ENCODE peak calls at places on chromosomes 2 and 18, in eight cellular contexts. One of them, this sample, is unnamed.

GRCh38 chr2:203893386-203893785 is 25.8 kb downstream of the CTLA4 start:
- DNase-seq in Peyer's patch: no peak
- DNase-seq in sigmoid colon: peak; percentile 85
- DNase-seq in esophagus squamous epithelium: no peak
- DNase-seq in body of pancreas: no peak
- DNase-seq in tibial nerve: no peak
- DNase-seq in H1: no peak
- DNase-seq in heart left ventricle: peak; percentile 56
- DNase-seq in this sample: no peak

GRCh38 chr2:43420310-43420903 is 175.4 kb downstream of the THADA start:
- DNase-seq in Peyer's patch: no peak
- DNase-seq in sigmoid colon: no peak
- DNase-seq in esophagus squamous epithelium: no peak
- DNase-seq in body of pancreas: no peak
- DNase-seq in tibial nerve: no peak
- DNase-seq in H1: no peak
- DNase-seq in heart left ventricle: no peak
- DNase-seq in this sample: no peak

GRCh38 chr2:694174-694573 is 17.0 kb upstream of the TMEM18 start:
- DNase-seq in Peyer's patch: no peak
- DNase-seq in sigmoid colon: no peak
- DNase-seq in esophagus squamous epithelium: no peak
- DNase-seq in body of pancreas: no peak
- DNase-seq in tibial nerve: no peak
- DNase-seq in H1: no peak
- DNase-seq in heart left ventricle: no peak
- DNase-seq in this sample: no peak

GRCh38 chr2:101223814-101224231 is 28.9 kb upstream of the CNOT11 start:
- DNase-seq in Peyer's patch: peak; percentile 75
- DNase-seq in sigmoid colon: no peak
- DNase-seq in esophagus squamous epithelium: no peak
- DNase-seq in body of pancreas: no peak
- DNase-seq in tibial nerve: no peak
- DNase-seq in H1: no peak
- DNase-seq in heart left ventricle: no peak
- DNase-seq in this sample: no peak

GRCh38 chr2:205768341-205768740 is 86.0 kb downstream of the NRP2 start:
- DNase-seq in Peyer's patch: no peak
- DNase-seq in sigmoid colon: peak; percentile 94
- DNase-seq in esophagus squamous epithelium: no peak
- DNase-seq in body of pancreas: no peak
- DNase-seq in tibial nerve: no peak
- DNase-seq in H1: no peak
- DNase-seq in heart left ventricle: no peak
- DNase-seq in this sample: no peak

GRCh38 chr2:219440388-219441256 is 6.0 kb downstream of the SPEG start:
- DNase-seq in Peyer's patch: no peak
- DNase-seq in sigmoid colon: no peak
- DNase-seq in esophagus squamous epithelium: no peak
- DNase-seq in body of pancreas: no peak
- DNase-seq in tibial nerve: no peak
- DNase-seq in H1: no peak
- DNase-seq in heart left ventricle: no peak
- DNase-seq in this sample: no peak

GRCh38 chr2:134727385-134727784 is 8.6 kb upstream of the TMEM163 start:
- DNase-seq in Peyer's patch: no peak
- DNase-seq in sigmoid colon: no peak
- DNase-seq in esophagus squamous epithelium: no peak
- DNase-seq in body of pancreas: peak; percentile 36
- DNase-seq in tibial nerve: no peak
- DNase-seq in H1: no peak
- DNase-seq in heart left ventricle: no peak
- DNase-seq in this sample: peak; percentile 71

GRCh38 chr2:200442471-200442870 is 67.4 kb downstream of the KCTD18 start:
- DNase-seq in Peyer's patch: no peak
- DNase-seq in sigmoid colon: no peak
- DNase-seq in esophagus squamous epithelium: no peak
- DNase-seq in body of pancreas: no peak
- DNase-seq in tibial nerve: no peak
- DNase-seq in H1: no peak
- DNase-seq in heart left ventricle: no peak
- DNase-seq in this sample: no peak

GRCh38 chr2:75221872-75222271 is 22.6 kb upstream of the TACR1 start:
- DNase-seq in Peyer's patch: no peak
- DNase-seq in sigmoid colon: no peak
- DNase-seq in esophagus squamous epithelium: no peak
- DNase-seq in body of pancreas: no peak
- DNase-seq in tibial nerve: no peak
- DNase-seq in H1: no peak
- DNase-seq in heart left ventricle: no peak
- DNase-seq in this sample: no peak

GRCh38 chr18:50697509-50697908 is 122.3 kb downstream of the MRO start:
- DNase-seq in Peyer's patch: no peak
- DNase-seq in sigmoid colon: peak; percentile 26
- DNase-seq in esophagus squamous epithelium: no peak
- DNase-seq in body of pancreas: no peak
- DNase-seq in tibial nerve: no peak
- DNase-seq in H1: no peak
- DNase-seq in heart left ventricle: no peak
- DNase-seq in this sample: no peak

GRCh38 chr18:6578686-6579085 is 150.8 kb upstream of the ARHGAP28 start:
- DNase-seq in Peyer's patch: no peak
- DNase-seq in sigmoid colon: no peak
- DNase-seq in esophagus squamous epithelium: no peak
- DNase-seq in body of pancreas: no peak
- DNase-seq in tibial nerve: no peak
- DNase-seq in H1: no peak
- DNase-seq in heart left ventricle: no peak
- DNase-seq in this sample: no peak

GRCh38 chr2:118844261-118845004 is 3.0 kb downstream of the EN1 start:
- DNase-seq in Peyer's patch: peak; percentile 21
- DNase-seq in sigmoid colon: no peak
- DNase-seq in esophagus squamous epithelium: no peak
- DNase-seq in body of pancreas: no peak
- DNase-seq in tibial nerve: no peak
- DNase-seq in H1: no peak
- DNase-seq in heart left ventricle: no peak
- DNase-seq in this sample: no peak

GRCh38 chr18:60189840-60190239 is 182.7 kb downstream of the MC4R start:
- DNase-seq in Peyer's patch: no peak
- DNase-seq in sigmoid colon: no peak
- DNase-seq in esophagus squamous epithelium: no peak
- DNase-seq in body of pancreas: no peak
- DNase-seq in tibial nerve: no peak
- DNase-seq in H1: no peak
- DNase-seq in heart left ventricle: no peak
- DNase-seq in this sample: no peak

GRCh38 chr2:64858541-64859031 is 130.6 kb upstream of the SLC1A4 start:
- DNase-seq in Peyer's patch: no peak
- DNase-seq in sigmoid colon: peak; percentile 70
- DNase-seq in esophagus squamous epithelium: no peak
- DNase-seq in body of pancreas: no peak
- DNase-seq in tibial nerve: no peak
- DNase-seq in H1: no peak
- DNase-seq in heart left ventricle: no peak
- DNase-seq in this sample: no peak

GRCh38 chr2:197939787-197940186 is 135.4 kb downstream of the PLCL1 start:
- DNase-seq in Peyer's patch: no peak
- DNase-seq in sigmoid colon: no peak
- DNase-seq in esophagus squamous epithelium: no peak
- DNase-seq in body of pancreas: no peak
- DNase-seq in tibial nerve: no peak
- DNase-seq in H1: no peak
- DNase-seq in heart left ventricle: no peak
- DNase-seq in this sample: no peak

GRCh38 chr2:232562515-232563151 is 12.1 kb downstream of the EIF4E2 start:
- DNase-seq in Peyer's patch: no peak
- DNase-seq in sigmoid colon: no peak
- DNase-seq in esophagus squamous epithelium: no peak
- DNase-seq in body of pancreas: no peak
- DNase-seq in tibial nerve: no peak
- DNase-seq in H1: no peak
- DNase-seq in heart left ventricle: no peak
- DNase-seq in this sample: no peak

GRCh38 chr2:232568161-232568560 is 17.7 kb downstream of the EIF4E2 start:
- DNase-seq in Peyer's patch: no peak
- DNase-seq in sigmoid colon: no peak
- DNase-seq in esophagus squamous epithelium: no peak
- DNase-seq in body of pancreas: no peak
- DNase-seq in tibial nerve: no peak
- DNase-seq in H1: no peak
- DNase-seq in heart left ventricle: peak; percentile 29
- DNase-seq in this sample: no peak

DNA sequence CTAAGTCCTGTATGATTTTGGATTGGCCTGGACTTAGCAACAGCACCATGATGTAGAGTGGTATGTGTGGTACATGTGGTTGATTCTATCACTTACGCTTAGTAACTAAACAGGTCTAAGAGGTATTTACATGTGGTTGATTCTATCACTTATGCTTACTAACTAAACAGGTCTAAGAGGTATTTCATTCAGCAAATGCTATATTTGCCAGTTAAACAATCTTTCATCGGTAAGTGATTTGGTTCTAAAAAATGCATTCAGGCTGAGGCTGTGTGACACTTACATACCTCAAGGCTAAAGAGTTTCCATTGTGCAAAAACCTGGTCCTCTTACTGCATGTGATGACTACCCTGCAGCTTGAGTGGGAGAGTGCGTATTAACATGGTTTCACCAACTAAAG is 13.1 kb downstream of the EIF4E2 start:
- DNase-seq in Peyer's patch: no peak
- DNase-seq in sigmoid colon: no peak
- DNase-seq in esophagus squamous epithelium: no peak
- DNase-seq in body of pancreas: no peak
- DNase-seq in tibial nerve: no peak
- DNase-seq in H1: no peak
- DNase-seq in heart left ventricle: no peak
- DNase-seq in this sample: no peak
- TF ChIP-seq POLR2A in Peyer's patch: no peak
- TF ChIP-seq POLR2A in sigmoid colon: no peak
- TF ChIP-seq POLR2A in esophagus squamous epithelium: no peak
- TF ChIP-seq POLR2A in body of pancreas: no peak
- TF ChIP-seq POLR2A in tibial nerve: no peak
- TF ChIP-seq POLR2A in H1: no peak
- TF ChIP-seq POLR2A in heart left ventricle: no peak
- TF ChIP-seq POLR2A in this sample: no peak

DNA sequence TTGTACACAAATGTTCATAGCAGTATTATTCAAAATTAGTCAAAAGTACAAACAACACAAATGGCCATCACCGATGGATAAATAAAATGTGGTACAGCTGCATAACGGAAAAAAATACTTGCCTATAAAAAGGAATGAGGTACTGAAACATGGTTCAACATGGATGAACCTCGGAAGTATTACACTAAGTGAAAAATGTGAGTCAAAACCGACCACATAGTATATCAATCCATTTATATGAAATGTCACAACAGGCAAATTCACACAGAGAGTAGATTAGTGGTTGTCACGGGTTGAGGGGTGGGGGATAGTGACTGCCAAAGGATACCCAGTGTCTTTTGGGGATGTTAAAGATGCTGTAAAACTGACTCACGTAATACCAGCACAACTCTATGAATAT is 3.5 kb downstream of the SS18 start:
- DNase-seq in Peyer's patch: no peak
- DNase-seq in sigmoid colon: no peak
- DNase-seq in esophagus squamous epithelium: no peak
- DNase-seq in body of pancreas: no peak
- DNase-seq in tibial nerve: no peak
- DNase-seq in H1: no peak
- DNase-seq in heart left ventricle: no peak
- DNase-seq in this sample: no peak
- H3K36me3 ChIP-seq in Peyer's patch: no peaks in the 10 kb centered on the region
- H3K36me3 ChIP-seq in sigmoid colon: no peaks in the 10 kb centered on the region
- H3K36me3 ChIP-seq in esophagus squamous epithelium: no peaks in the 10 kb centered on the region
- H3K36me3 ChIP-seq in body of pancreas: peaks cover 2% of the 10 kb centered on the region
- H3K36me3 ChIP-seq in tibial nerve: no peaks in the 10 kb centered on the region
- H3K36me3 ChIP-seq in H1: peaks cover 42% of the 10 kb centered on the region
- H3K36me3 ChIP-seq in heart left ventricle: peaks cover 34% of the 10 kb centered on the region
- H3K36me3 ChIP-seq in this sample: no peaks in the 10 kb centered on the region

GRCh38 chr2:25066455-25066854 is 24.6 kb downstream of the EFR3B start:
- DNase-seq in Peyer's patch: no peak
- DNase-seq in sigmoid colon: no peak
- DNase-seq in esophagus squamous epithelium: no peak
- DNase-seq in body of pancreas: no peak
- DNase-seq in tibial nerve: no peak
- DNase-seq in H1: no peak
- DNase-seq in heart left ventricle: no peak
- DNase-seq in this sample: no peak

GRCh38 chr2:25068193-25068592 is 26.3 kb downstream of the EFR3B start:
- DNase-seq in Peyer's patch: no peak
- DNase-seq in sigmoid colon: no peak
- DNase-seq in esophagus squamous epithelium: no peak
- DNase-seq in body of pancreas: no peak
- DNase-seq in tibial nerve: no peak
- DNase-seq in H1: no peak
- DNase-seq in heart left ventricle: no peak
- DNase-seq in this sample: no peak

GRCh38 chr2:25062461-25062860 is 20.6 kb downstream of the EFR3B start:
- DNase-seq in Peyer's patch: no peak
- DNase-seq in sigmoid colon: peak; percentile 69
- DNase-seq in esophagus squamous epithelium: no peak
- DNase-seq in body of pancreas: no peak
- DNase-seq in tibial nerve: no peak
- DNase-seq in H1: no peak
- DNase-seq in heart left ventricle: no peak
- DNase-seq in this sample: no peak

GRCh38 chr2:25065768-25066167 is 23.9 kb downstream of the EFR3B start:
- DNase-seq in Peyer's patch: no peak
- DNase-seq in sigmoid colon: peak; percentile 27
- DNase-seq in esophagus squamous epithelium: no peak
- DNase-seq in body of pancreas: no peak
- DNase-seq in tibial nerve: no peak
- DNase-seq in H1: no peak
- DNase-seq in heart left ventricle: no peak
- DNase-seq in this sample: no peak

GRCh38 chr2:25063876-25064660 is 22.2 kb downstream of the EFR3B start:
- DNase-seq in Peyer's patch: no peak
- DNase-seq in sigmoid colon: peak; percentile 62
- DNase-seq in esophagus squamous epithelium: no peak
- DNase-seq in body of pancreas: no peak
- DNase-seq in tibial nerve: no peak
- DNase-seq in H1: no peak
- DNase-seq in heart left ventricle: no peak
- DNase-seq in this sample: no peak
- TF ChIP-seq POLR2A in Peyer's patch: no peak
- TF ChIP-seq POLR2A in sigmoid colon: no peak
- TF ChIP-seq POLR2A in esophagus squamous epithelium: no peak
- TF ChIP-seq POLR2A in body of pancreas: no peak
- TF ChIP-seq POLR2A in tibial nerve: no peak
- TF ChIP-seq POLR2A in H1: no peak
- TF ChIP-seq POLR2A in heart left ventricle: no peak
- TF ChIP-seq POLR2A in this sample: no peak

DNA sequence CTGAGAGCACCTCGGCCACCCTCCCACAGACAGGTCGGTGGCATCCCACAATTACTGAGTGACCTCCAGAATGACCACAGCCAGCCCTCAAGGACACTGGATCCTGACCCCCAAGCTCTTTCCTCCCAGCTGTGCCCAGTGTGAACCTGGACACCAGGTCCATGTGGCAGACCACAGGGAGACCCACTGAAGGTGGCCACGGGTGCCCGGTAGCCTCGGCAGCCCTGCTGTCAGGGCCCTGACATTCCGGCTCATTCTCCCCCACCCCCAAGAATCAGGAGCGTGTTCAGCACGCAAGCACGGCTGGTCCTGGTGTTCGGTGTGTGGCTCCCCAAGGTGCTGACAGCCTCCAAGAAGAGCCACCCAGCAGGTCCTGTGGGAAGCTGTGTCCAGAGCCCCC is 32.8 kb downstream of the AQP12A start:
- DNase-seq in Peyer's patch: no peak
- DNase-seq in sigmoid colon: no peak
- DNase-seq in esophagus squamous epithelium: no peak
- DNase-seq in body of pancreas: no peak
- DNase-seq in tibial nerve: no peak
- DNase-seq in H1: no peak
- DNase-seq in heart left ventricle: no peak
- DNase-seq in this sample: no peak
- H3K36me3 ChIP-seq in Peyer's patch: no peaks in the 10 kb centered on the region
- H3K36me3 ChIP-seq in sigmoid colon: no peaks in the 10 kb centered on the region
- H3K36me3 ChIP-seq in esophagus squamous epithelium: no peaks in the 10 kb centered on the region
- H3K36me3 ChIP-seq in body of pancreas: no peaks in the 10 kb centered on the region
- H3K36me3 ChIP-seq in tibial nerve: no peaks in the 10 kb centered on the region
- H3K36me3 ChIP-seq in H1: peaks cover 71% of the 10 kb centered on the region
- H3K36me3 ChIP-seq in heart left ventricle: no peaks in the 10 kb centered on the region
- H3K36me3 ChIP-seq in this sample: no peaks in the 10 kb centered on the region

This sample was measured in testis.